ENCODE peak calls at places on chromosomes 16 and 17, in nine cellular contexts. One of them, this sample, is unnamed.

GRCh38 chr16:47018223-47018891 is 44.9 kb upstream of the DNAJA2 start:
- DNase-seq in uterus: no peak
- DNase-seq in NCI-H1105: peak
- DNase-seq in M059J: peak
- DNase-seq in bronchial epithelial cell: peak
- DNase-seq in dorsolateral prefrontal cortex: no peak
- DNase-seq in left colon: peak
- DNase-seq in activated CD4-positive, alpha-beta T cell treated with anti-CD3 and anti-CD28 coated beads for 24 hours: peak
- DNase-seq in amygdala: no peak
- DNase-seq in this sample: peak

GRCh38 chr16:56916571-56917403 is 15.2 kb upstream of the HERPUD1 start:
- DNase-seq in activated CD4-positive, alpha-beta T cell treated with anti-CD3 and anti-CD28 coated beads for 24 hours: no peak
- DNase-seq in left colon: no peak
- DNase-seq in uterus: no peak
- DNase-seq in amygdala: no peak
- DNase-seq in NCI-H1105: no peak
- DNase-seq in bronchial epithelial cell: no peak
- DNase-seq in M059J: no peak
- DNase-seq in dorsolateral prefrontal cortex: no peak
- DNase-seq in this sample: no peak

GRCh38 chr17:42276609-42277341 is 584 bp upstream of the STAT5B start:
- DNase-seq in M059J: peak
- DNase-seq in activated CD4-positive, alpha-beta T cell treated with anti-CD3 and anti-CD28 coated beads for 24 hours: no peak
- DNase-seq in bronchial epithelial cell: peak
- DNase-seq in amygdala: no peak
- DNase-seq in dorsolateral prefrontal cortex: peak
- DNase-seq in NCI-H1105: no peak
- DNase-seq in uterus: peak
- DNase-seq in left colon: peak
- DNase-seq in this sample: peak

GRCh38 chr16:83802135-83802534 is 5.6 kb upstream of the HSBP1 start:
- DNase-seq in uterus: no peak
- DNase-seq in NCI-H1105: no peak
- DNase-seq in M059J: peak
- DNase-seq in activated CD4-positive, alpha-beta T cell treated with anti-CD3 and anti-CD28 coated beads for 24 hours: no peak
- DNase-seq in dorsolateral prefrontal cortex: no peak
- DNase-seq in left colon: no peak
- DNase-seq in bronchial epithelial cell: peak
- DNase-seq in amygdala: no peak
- DNase-seq in this sample: no peak

GRCh38 chr16:23979426-23979825 is 143.6 kb downstream of the PRKCB start:
- DNase-seq in uterus: no peak
- DNase-seq in NCI-H1105: no peak
- DNase-seq in activated CD4-positive, alpha-beta T cell treated with anti-CD3 and anti-CD28 coated beads for 24 hours: no peak
- DNase-seq in bronchial epithelial cell: no peak
- DNase-seq in amygdala: no peak
- DNase-seq in M059J: no peak
- DNase-seq in left colon: no peak
- DNase-seq in dorsolateral prefrontal cortex: no peak
- DNase-seq in this sample: no peak

GRCh38 chr17:78609198-78609597 is 32.0 kb upstream of the DNAH17 start:
- DNase-seq in activated CD4-positive, alpha-beta T cell treated with anti-CD3 and anti-CD28 coated beads for 24 hours: no peak
- DNase-seq in uterus: no peak
- DNase-seq in amygdala: no peak
- DNase-seq in M059J: no peak
- DNase-seq in dorsolateral prefrontal cortex: no peak
- DNase-seq in NCI-H1105: no peak
- DNase-seq in left colon: no peak
- DNase-seq in bronchial epithelial cell: no peak
- DNase-seq in this sample: no peak

GRCh38 chr17:43393944-43394482 is 4.8 kb upstream of the ARL4D start:
- DNase-seq in M059J: peak
- DNase-seq in dorsolateral prefrontal cortex: peak
- DNase-seq in bronchial epithelial cell: peak
- DNase-seq in amygdala: peak
- DNase-seq in uterus: peak
- DNase-seq in left colon: peak
- DNase-seq in NCI-H1105: peak
- DNase-seq in activated CD4-positive, alpha-beta T cell treated with anti-CD3 and anti-CD28 coated beads for 24 hours: peak
- DNase-seq in this sample: peak

GRCh38 chr16:69520800-69521602 is 44.8 kb upstream of the NFAT5 start:
- DNase-seq in activated CD4-positive, alpha-beta T cell treated with anti-CD3 and anti-CD28 coated beads for 24 hours: no peak
- DNase-seq in uterus: no peak
- DNase-seq in M059J: peak
- DNase-seq in bronchial epithelial cell: no peak
- DNase-seq in dorsolateral prefrontal cortex: no peak
- DNase-seq in NCI-H1105: no peak
- DNase-seq in left colon: no peak
- DNase-seq in amygdala: no peak
- DNase-seq in this sample: no peak

GRCh38 chr17:36877774-36878173 is 59.5 kb upstream of the LHX1 start:
- DNase-seq in NCI-H1105: no peak
- DNase-seq in M059J: peak
- DNase-seq in uterus: no peak
- DNase-seq in activated CD4-positive, alpha-beta T cell treated with anti-CD3 and anti-CD28 coated beads for 24 hours: no peak
- DNase-seq in dorsolateral prefrontal cortex: no peak
- DNase-seq in bronchial epithelial cell: peak
- DNase-seq in left colon: no peak
- DNase-seq in amygdala: no peak
- DNase-seq in this sample: no peak

GRCh38 chr17:20975566-20975965 is 67.2 kb downstream of the USP22 start:
- DNase-seq in amygdala: no peak
- DNase-seq in bronchial epithelial cell: peak
- DNase-seq in uterus: no peak
- DNase-seq in activated CD4-positive, alpha-beta T cell treated with anti-CD3 and anti-CD28 coated beads for 24 hours: no peak
- DNase-seq in M059J: no peak
- DNase-seq in NCI-H1105: no peak
- DNase-seq in dorsolateral prefrontal cortex: no peak
- DNase-seq in left colon: no peak
- DNase-seq in this sample: no peak

GRCh38 chr17:40451420-40451819 is 8.2 kb downstream of the IGFBP4 start:
- DNase-seq in dorsolateral prefrontal cortex: no peak
- DNase-seq in activated CD4-positive, alpha-beta T cell treated with anti-CD3 and anti-CD28 coated beads for 24 hours: no peak
- DNase-seq in NCI-H1105: no peak
- DNase-seq in M059J: no peak
- DNase-seq in uterus: peak
- DNase-seq in bronchial epithelial cell: no peak
- DNase-seq in left colon: peak
- DNase-seq in amygdala: no peak
- DNase-seq in this sample: peak

GRCh38 chr16:81707411-81708321 is 71.4 kb upstream of the PLCG2 start:
- DNase-seq in NCI-H1105: no peak
- DNase-seq in uterus: no peak
- DNase-seq in amygdala: no peak
- DNase-seq in left colon: peak
- DNase-seq in M059J: peak
- DNase-seq in activated CD4-positive, alpha-beta T cell treated with anti-CD3 and anti-CD28 coated beads for 24 hours: no peak
- DNase-seq in bronchial epithelial cell: peak
- DNase-seq in dorsolateral prefrontal cortex: no peak
- DNase-seq in this sample: peak

GRCh38 chr16:48517493-48517892 is 92.5 kb downstream of the N4BP1 start:
- DNase-seq in left colon: no peak
- DNase-seq in activated CD4-positive, alpha-beta T cell treated with anti-CD3 and anti-CD28 coated beads for 24 hours: no peak
- DNase-seq in NCI-H1105: no peak
- DNase-seq in dorsolateral prefrontal cortex: no peak
- DNase-seq in amygdala: no peak
- DNase-seq in bronchial epithelial cell: peak
- DNase-seq in uterus: no peak
- DNase-seq in M059J: no peak
- DNase-seq in this sample: no peak

GRCh38 chr17:40113961-40114272 is 7.9 kb upstream of the MSL1 start:
- DNase-seq in activated CD4-positive, alpha-beta T cell treated with anti-CD3 and anti-CD28 coated beads for 24 hours: no peak
- DNase-seq in NCI-H1105: no peak
- DNase-seq in M059J: no peak
- DNase-seq in amygdala: no peak
- DNase-seq in uterus: no peak
- DNase-seq in bronchial epithelial cell: no peak
- DNase-seq in dorsolateral prefrontal cortex: no peak
- DNase-seq in left colon: no peak
- DNase-seq in this sample: no peak

GRCh38 chr16:19092653-19093410 is 20.9 kb upstream of the ITPRIPL2 start:
- DNase-seq in left colon: no peak
- DNase-seq in dorsolateral prefrontal cortex: no peak
- DNase-seq in NCI-H1105: no peak
- DNase-seq in amygdala: no peak
- DNase-seq in M059J: no peak
- DNase-seq in activated CD4-positive, alpha-beta T cell treated with anti-CD3 and anti-CD28 coated beads for 24 hours: no peak
- DNase-seq in uterus: no peak
- DNase-seq in bronchial epithelial cell: no peak
- DNase-seq in this sample: no peak

GRCh38 chr16:2170080-2170479 is 14.5 kb downstream of the TRAF7 start:
- DNase-seq in dorsolateral prefrontal cortex: no peak
- DNase-seq in amygdala: no peak
- DNase-seq in NCI-H1105: no peak
- DNase-seq in M059J: no peak
- DNase-seq in activated CD4-positive, alpha-beta T cell treated with anti-CD3 and anti-CD28 coated beads for 24 hours: no peak
- DNase-seq in bronchial epithelial cell: no peak
- DNase-seq in left colon: no peak
- DNase-seq in uterus: no peak
- DNase-seq in this sample: no peak

GRCh38 chr17:76405607-76405966 is 21.2 kb downstream of the SPHK1 start:
- DNase-seq in NCI-H1105: no peak
- DNase-seq in bronchial epithelial cell: no peak
- DNase-seq in amygdala: no peak
- DNase-seq in M059J: no peak
- DNase-seq in activated CD4-positive, alpha-beta T cell treated with anti-CD3 and anti-CD28 coated beads for 24 hours: no peak
- DNase-seq in dorsolateral prefrontal cortex: no peak
- DNase-seq in left colon: no peak
- DNase-seq in uterus: no peak
- DNase-seq in this sample: no peak

GRCh38 chr16:54285414-54286066 is 1.0 kb downstream of the IRX3 start:
- DNase-seq in left colon: no peak
- DNase-seq in NCI-H1105: peak
- DNase-seq in amygdala: no peak
- DNase-seq in M059J: peak
- DNase-seq in activated CD4-positive, alpha-beta T cell treated with anti-CD3 and anti-CD28 coated beads for 24 hours: no peak
- DNase-seq in uterus: no peak
- DNase-seq in bronchial epithelial cell: no peak
- DNase-seq in dorsolateral prefrontal cortex: no peak
- DNase-seq in this sample: no peak

GRCh38 chr16:19375561-19376158 is 42.0 kb upstream of the TMC5 start:
- DNase-seq in amygdala: no peak
- DNase-seq in uterus: peak
- DNase-seq in left colon: no peak
- DNase-seq in NCI-H1105: peak
- DNase-seq in bronchial epithelial cell: peak
- DNase-seq in M059J: peak
- DNase-seq in activated CD4-positive, alpha-beta T cell treated with anti-CD3 and anti-CD28 coated beads for 24 hours: no peak
- DNase-seq in dorsolateral prefrontal cortex: peak
- DNase-seq in this sample: peak

GRCh38 chr16:88392111-88392510 is 9.4 kb downstream of the ZNF469 start:
- DNase-seq in activated CD4-positive, alpha-beta T cell treated with anti-CD3 and anti-CD28 coated beads for 24 hours: no peak
- DNase-seq in NCI-H1105: no peak
- DNase-seq in M059J: no peak
- DNase-seq in amygdala: no peak
- DNase-seq in left colon: no peak
- DNase-seq in dorsolateral prefrontal cortex: no peak
- DNase-seq in uterus: no peak
- DNase-seq in bronchial epithelial cell: no peak
- DNase-seq in this sample: no peak

GRCh38 chr17:76579281-76579680 is 6.4 kb downstream of the ST6GALNAC2 start:
- DNase-seq in activated CD4-positive, alpha-beta T cell treated with anti-CD3 and anti-CD28 coated beads for 24 hours: no peak
- DNase-seq in amygdala: no peak
- DNase-seq in NCI-H1105: no peak
- DNase-seq in uterus: no peak
- DNase-seq in left colon: no peak
- DNase-seq in dorsolateral prefrontal cortex: no peak
- DNase-seq in M059J: no peak
- DNase-seq in bronchial epithelial cell: no peak
- DNase-seq in this sample: no peak

GRCh38 chr17:64118452-64118979 is 11.4 kb downstream of the ERN1 start:
- DNase-seq in NCI-H1105: peak
- DNase-seq in M059J: no peak
- DNase-seq in dorsolateral prefrontal cortex: no peak
- DNase-seq in bronchial epithelial cell: peak
- DNase-seq in amygdala: no peak
- DNase-seq in left colon: no peak
- DNase-seq in uterus: peak
- DNase-seq in activated CD4-positive, alpha-beta T cell treated with anti-CD3 and anti-CD28 coated beads for 24 hours: no peak
- DNase-seq in this sample: peak

GRCh38 chr16:75445298-75445697 is 12.0 kb upstream of the CFDP1 start:
- DNase-seq in amygdala: no peak
- DNase-seq in dorsolateral prefrontal cortex: peak
- DNase-seq in NCI-H1105: no peak
- DNase-seq in uterus: no peak
- DNase-seq in bronchial epithelial cell: no peak
- DNase-seq in left colon: no peak
- DNase-seq in M059J: no peak
- DNase-seq in activated CD4-positive, alpha-beta T cell treated with anti-CD3 and anti-CD28 coated beads for 24 hours: no peak
- DNase-seq in this sample: no peak

GRCh38 chr17:82737981-82738877 is 2.8 kb downstream of the FN3K start:
- DNase-seq in NCI-H1105: no peak
- DNase-seq in activated CD4-positive, alpha-beta T cell treated with anti-CD3 and anti-CD28 coated beads for 24 hours: no peak
- DNase-seq in left colon: no peak
- DNase-seq in uterus: no peak
- DNase-seq in amygdala: peak
- DNase-seq in M059J: no peak
- DNase-seq in bronchial epithelial cell: no peak
- DNase-seq in dorsolateral prefrontal cortex: peak
- DNase-seq in this sample: no peak

GRCh38 chr16:84922351-84923135 is 88.8 kb downstream of the ZDHHC7 start:
- DNase-seq in M059J: no peak
- DNase-seq in dorsolateral prefrontal cortex: peak
- DNase-seq in NCI-H1105: peak
- DNase-seq in activated CD4-positive, alpha-beta T cell treated with anti-CD3 and anti-CD28 coated beads for 24 hours: no peak
- DNase-seq in bronchial epithelial cell: no peak
- DNase-seq in uterus: peak
- DNase-seq in amygdala: peak
- DNase-seq in left colon: peak
- DNase-seq in this sample: peak